ENCODE peak calls at places on chromosome 10, in six cellular contexts. M is stimulated activated CD4-positive, alpha-beta T cell treated with anti-CD3 and anti-CD28 coated beads, Interleukin-12 subunit alpha, Interleukin-12 subunit beta, amount 100 ng/mL, for 48 hours; N is activated naive CD4-positive, alpha-beta T cell; F is NB4; H is HTR-8/SVneo; S is iPS-NIHi11. L is an unnamed sample.
A peak's percentile ranks its signal among the peaks of the same experiment; 100 is the strongest.

GRCh38 chr10:79084012-79084971 is 15.5 kb downstream of the ZMIZ1 start:
- DNase-seq in M (peak; percentile 3), F (peak; percentile 90), H (no peak), S (peak; percentile 70), N (no peak), L (no peak)

GRCh38 chr10:71646592-71647292 is 72.8 kb downstream of the C10orf105 start:
- DNase-seq in H (no peak), M (no peak), S (no peak), N (no peak), F (no peak), L (no peak)

GRCh38 chr10:132309879-132310591 is 2.3 kb upstream of the STK32C start:
- DNase-seq in N (no peak), H (no peak), M (no peak), F (no peak), S (no peak), L (no peak)

GRCh38 chr10:132365102-132365501 is 31.9 kb upstream of the PWWP2B start:
- DNase-seq in H (no peak), F (no peak), S (no peak), M (no peak), N (no peak), L (no peak)

GRCh38 chr10:75407716-75408511 is 6.3 kb upstream of the ZNF503 start:
- DNase-seq in M (no peak), H (no peak), F (peak; percentile 63), S (no peak), N (no peak), L (no peak)

GRCh38 chr10:30437039-30437781 is 3.2 kb downstream of the MAP3K8 start:
- DNase-seq in S (no peak), N (no peak), H (no peak), F (peak; percentile 77), M (no peak), L (no peak)

GRCh38 chr10:103916901-103917300 is 1.1 kb downstream of the STN1 start:
- DNase-seq in F (no peak), N (no peak), H (no peak), M (no peak), S (no peak), L (no peak)

GRCh38 chr10:44966129-44966815 is 6.7 kb downstream of the RASSF4 start:
- DNase-seq in S (no peak), M (no peak), N (no peak), H (no peak), F (no peak), L (no peak)

GRCh38 chr10:88680958-88681357 is 16.7 kb downstream of the LIPF start:
- DNase-seq in H (no peak), M (no peak), F (no peak), N (no peak), S (no peak), L (no peak)

GRCh38 chr10:30756151-30756550 is 126.6 kb upstream of the LYZL2 start:
- DNase-seq in M (no peak), F (no peak), H (no peak), S (no peak), N (no peak), L (no peak)

GRCh38 chr10:88271736-88272135 is 311.4 kb downstream of the RNLS start:
- DNase-seq in N (no peak), M (no peak), F (peak; percentile 67), S (no peak), H (no peak), L (no peak)

GRCh38 chr10:86770412-86770960 is 14.1 kb downstream of the BMPR1A start:
- DNase-seq in S (peak; percentile 51), H (no peak), F (peak; percentile 21), N (no peak), M (no peak), L (no peak)

GRCh38 chr10:101291254-101292193 is 62.3 kb upstream of the LBX1 start:
- DNase-seq in M (peak; percentile 27), H (peak; percentile 86), N (peak; percentile 33), S (peak; percentile 87), F (peak; percentile 71), L (peak; percentile 64)

L was measured in NCI-H1436.